ENCODE peak calls at places on chromosome 13, in five cellular contexts. One of them, this sample, is unnamed.

GRCh38 chr13:93200626-93201025 is 26.0 kb upstream of the GPC6 start:
- DNase-seq in stimulated activated CD4-positive, alpha-beta T cell treated with anti-CD3 and anti-CD28 coated beads, Interleukin-4, amount 100 ng/mL, for 4 hours: no peak
- DNase-seq in uterus: no peak
- DNase-seq in cardiac muscle cell: no peak
- DNase-seq in activated naive CD4-positive, alpha-beta T cell treated with anti-CD3 and anti-CD28 coated beads, Interleukin-2, amount 10 ng/mL, durations not matched to agents 7 days and 5 days: no peak
- DNase-seq in this sample: no peak

GRCh38 chr13:35157143-35157755 is 215.2 kb downstream of the NBEA start:
- DNase-seq in stimulated activated CD4-positive, alpha-beta T cell treated with anti-CD3 and anti-CD28 coated beads, Interleukin-4, amount 100 ng/mL, for 4 hours: no peak
- DNase-seq in uterus: no peak
- DNase-seq in cardiac muscle cell: peak
- DNase-seq in activated naive CD4-positive, alpha-beta T cell treated with anti-CD3 and anti-CD28 coated beads, Interleukin-2, amount 10 ng/mL, durations not matched to agents 7 days and 5 days: peak
- DNase-seq in this sample: no peak

GRCh38 chr13:40787062-40787461 is 2.3 kb upstream of the SLC25A15 start:
- DNase-seq in stimulated activated CD4-positive, alpha-beta T cell treated with anti-CD3 and anti-CD28 coated beads, Interleukin-4, amount 100 ng/mL, for 4 hours: no peak
- DNase-seq in uterus: no peak
- DNase-seq in cardiac muscle cell: no peak
- DNase-seq in activated naive CD4-positive, alpha-beta T cell treated with anti-CD3 and anti-CD28 coated beads, Interleukin-2, amount 10 ng/mL, durations not matched to agents 7 days and 5 days: no peak
- DNase-seq in this sample: no peak

GRCh38 chr13:67275351-67275989 is 45.3 kb upstream of the PCDH9 start:
- DNase-seq in stimulated activated CD4-positive, alpha-beta T cell treated with anti-CD3 and anti-CD28 coated beads, Interleukin-4, amount 100 ng/mL, for 4 hours: no peak
- DNase-seq in uterus: no peak
- DNase-seq in cardiac muscle cell: no peak
- DNase-seq in activated naive CD4-positive, alpha-beta T cell treated with anti-CD3 and anti-CD28 coated beads, Interleukin-2, amount 10 ng/mL, durations not matched to agents 7 days and 5 days: no peak
- DNase-seq in this sample: no peak

GRCh38 chr13:54934121-54934520 is 1905.5 kb downstream of the OLFM4 start:
- DNase-seq in stimulated activated CD4-positive, alpha-beta T cell treated with anti-CD3 and anti-CD28 coated beads, Interleukin-4, amount 100 ng/mL, for 4 hours: no peak
- DNase-seq in uterus: no peak
- DNase-seq in cardiac muscle cell: no peak
- DNase-seq in activated naive CD4-positive, alpha-beta T cell treated with anti-CD3 and anti-CD28 coated beads, Interleukin-2, amount 10 ng/mL, durations not matched to agents 7 days and 5 days: no peak
- DNase-seq in this sample: no peak

GRCh38 chr13:114070098-114070799 is 62.2 kb downstream of the RASA3 start:
- DNase-seq in stimulated activated CD4-positive, alpha-beta T cell treated with anti-CD3 and anti-CD28 coated beads, Interleukin-4, amount 100 ng/mL, for 4 hours: no peak
- DNase-seq in uterus: no peak
- DNase-seq in cardiac muscle cell: no peak
- DNase-seq in activated naive CD4-positive, alpha-beta T cell treated with anti-CD3 and anti-CD28 coated beads, Interleukin-2, amount 10 ng/mL, durations not matched to agents 7 days and 5 days: no peak
- DNase-seq in this sample: no peak

GRCh38 chr13:34522818-34523217 is 419.3 kb upstream of the NBEA start:
- DNase-seq in stimulated activated CD4-positive, alpha-beta T cell treated with anti-CD3 and anti-CD28 coated beads, Interleukin-4, amount 100 ng/mL, for 4 hours: no peak
- DNase-seq in uterus: no peak
- DNase-seq in cardiac muscle cell: no peak
- DNase-seq in activated naive CD4-positive, alpha-beta T cell treated with anti-CD3 and anti-CD28 coated beads, Interleukin-2, amount 10 ng/mL, durations not matched to agents 7 days and 5 days: no peak
- DNase-seq in this sample: no peak

GRCh38 chr13:48687249-48687648 is 33.5 kb downstream of the CYSLTR2 start:
- DNase-seq in stimulated activated CD4-positive, alpha-beta T cell treated with anti-CD3 and anti-CD28 coated beads, Interleukin-4, amount 100 ng/mL, for 4 hours: no peak
- DNase-seq in uterus: no peak
- DNase-seq in cardiac muscle cell: no peak
- DNase-seq in activated naive CD4-positive, alpha-beta T cell treated with anti-CD3 and anti-CD28 coated beads, Interleukin-2, amount 10 ng/mL, durations not matched to agents 7 days and 5 days: no peak
- DNase-seq in this sample: no peak

GRCh38 chr13:39586142-39586541 is 16.9 kb downstream of the LHFPL6 start:
- DNase-seq in stimulated activated CD4-positive, alpha-beta T cell treated with anti-CD3 and anti-CD28 coated beads, Interleukin-4, amount 100 ng/mL, for 4 hours: no peak
- DNase-seq in uterus: no peak
- DNase-seq in cardiac muscle cell: no peak
- DNase-seq in activated naive CD4-positive, alpha-beta T cell treated with anti-CD3 and anti-CD28 coated beads, Interleukin-2, amount 10 ng/mL, durations not matched to agents 7 days and 5 days: no peak
- DNase-seq in this sample: no peak

GRCh38 chr13:26618726-26619125 is 61.2 kb downstream of the WASF3 start:
- DNase-seq in stimulated activated CD4-positive, alpha-beta T cell treated with anti-CD3 and anti-CD28 coated beads, Interleukin-4, amount 100 ng/mL, for 4 hours: no peak
- DNase-seq in uterus: no peak
- DNase-seq in cardiac muscle cell: peak
- DNase-seq in activated naive CD4-positive, alpha-beta T cell treated with anti-CD3 and anti-CD28 coated beads, Interleukin-2, amount 10 ng/mL, durations not matched to agents 7 days and 5 days: no peak
- DNase-seq in this sample: no peak

This sample was measured in GM12891.